ENCODE peak calls at places on chromosomes 12 and 14, in eight cellular contexts. G is M059J; B is head of caudate nucleus; I is anterior cingulate cortex; V is COR-L47; E is activated T-cell treated with anti-CD3 and anti-CD28 coated beads, Interleukin-2, amount 50 U/mL, for 1 hour; N is HL-60; S is A673. Y is an unnamed sample.

GRCh38 chr12:13576935-13577334 is 380.4 kb downstream of the EMP1 start:
- DNase-seq in G (no peak), B (no peak), I (no peak), V (no peak), E (no peak), N (no peak), S (no peak), Y (no peak)

GRCh38 chr12:128551266-128552025 is 272.3 kb downstream of the SLC15A4 start:
- DNase-seq in G (no peak), B (peak; percentile 28), I (no peak), V (no peak), E (no peak), N (no peak), S (no peak), Y (peak; percentile 9)

GRCh38 chr14:105187116-105187515 is 6.0 kb upstream of the NUDT14 start:
- DNase-seq in G (no peak), B (no peak), I (no peak), V (no peak), E (no peak), N (no peak), S (no peak), Y (no peak)

GRCh38 chr14:30751646-30752416 is 122.5 kb upstream of the COCH start:
- DNase-seq in G (no peak), B (no peak), I (no peak), V (no peak), E (no peak), N (no peak), S (peak; percentile 20), Y (no peak)

GRCh38 chr12:77253321-77253720 is 188.0 kb upstream of the E2F7 start:
- DNase-seq in G (no peak), B (no peak), I (no peak), V (no peak), E (no peak), N (no peak), S (no peak), Y (no peak)

GRCh38 chr14:31592619-31593018 is 31.4 kb downstream of the NUBPL start:
- DNase-seq in G (no peak), B (no peak), I (no peak), V (no peak), E (no peak), N (no peak), S (no peak), Y (no peak)

GRCh38 chr12:1284611-1285010 is 293.6 kb downstream of the ERC1 start:
- DNase-seq in G (no peak), B (no peak), I (no peak), V (no peak), E (no peak), N (no peak), S (no peak), Y (no peak)

GRCh38 chr12:84727964-84728363 is 184.6 kb downstream of the SLC6A15 start:
- DNase-seq in G (peak; percentile 16), B (no peak), I (no peak), V (no peak), E (no peak), N (no peak), S (peak; percentile 48), Y (no peak)

GRCh38 chr12:105469701-105470100 is 139.2 kb downstream of the C12orf75 start:
- DNase-seq in G (no peak), B (no peak), I (no peak), V (no peak), E (no peak), N (no peak), S (no peak), Y (no peak)

GRCh38 chr14:64110832-64111231 is 183.3 kb downstream of the ESR2 start:
- DNase-seq in G (peak; percentile 45), B (no peak), I (no peak), V (no peak), E (no peak), N (no peak), S (peak; percentile 13), Y (no peak)

GRCh38 chr12:23630524-23630923 is 318.9 kb downstream of the SOX5 start:
- DNase-seq in G (no peak), B (no peak), I (no peak), V (no peak), E (no peak), N (no peak), S (no peak), Y (no peak)

GRCh38 chr12:106580671-106581508 is 1.9 kb upstream of the RFX4 start:
- DNase-seq in G (no peak), B (no peak), I (no peak), V (no peak), E (no peak), N (no peak), S (no peak), Y (no peak)

GRCh38 chr14:71659165-71659564 is 273.1 kb upstream of the RGS6 start:
- DNase-seq in G (peak; percentile 63), B (no peak), I (no peak), V (no peak), E (no peak), N (no peak), S (no peak), Y (no peak)